ENCODE peak calls at places on chromosomes 2 and 18, in nine cellular contexts. G is DND-41, X is astrocyte of the spinal cord, P is Peyer's patch, Z is coronary artery, C is cardiac fibroblast, W is fibroblast of lung, J is HCT116, A is mesenchymal stem cell. Y is an unnamed sample.

GRCh38 chr18:70149616-70150301 is 55.7 kb downstream of the RTTN start:
- DNase-seq in G (no peak), X (no peak), P (no peak), Z (no peak), C (no peak), W (no peak), J (no peak), A (no peak), Y (no peak)

GRCh38 chr2:206082298-206082843 is 3.6 kb downstream of the INO80D start:
- DNase-seq in G (no peak), X (no peak), P (no peak), Z (no peak), C (no peak), W (no peak), J (no peak), A (no peak), Y (no peak)

GRCh38 chr2:3585239-3586109 is 9.4 kb upstream of the COLEC11 start:
- DNase-seq in G (no peak), X (peak; percentile 83), P (peak; percentile 56), Z (no peak), C (peak; percentile 70), W (peak; percentile 98), J (no peak), A (peak; percentile 95), Y (no peak)

GRCh38 chr2:170843656-170844055 is 27.0 kb downstream of the GAD1 start:
- DNase-seq in G (no peak), X (peak; percentile 55), P (no peak), Z (no peak), C (peak; percentile 56), W (peak; percentile 40), J (peak; percentile 13), A (peak; percentile 28), Y (no peak)

GRCh38 chr2:86790828-86791561 is at the start of gene CD8A:
- DNase-seq in G (no peak), X (no peak), P (no peak), Z (no peak), C (peak; percentile 53), W (peak; percentile 20), J (no peak), A (peak; percentile 28), Y (no peak)

GRCh38 chr18:76594966-76595365 is 99.9 kb upstream of the ZNF516 start:
- DNase-seq in G (no peak), X (no peak), P (no peak), Z (no peak), C (no peak), W (no peak), J (no peak), A (no peak), Y (no peak)

GRCh38 chr18:75208055-75208835 is 694 bp downstream of the PTGR3 start:
- DNase-seq in G (peak; percentile 63), X (peak; percentile 46), P (peak; percentile 73), Z (no peak), C (peak; percentile 66), W (peak; percentile 65), J (no peak), A (peak; percentile 59), Y (no peak)

GRCh38 chr18:59049726-59050660 is 89.7 kb upstream of the SEC11C start:
- DNase-seq in G (no peak), X (no peak), P (peak; percentile 21), Z (peak; percentile 52), C (no peak), W (no peak), J (no peak), A (no peak), Y (no peak)

GRCh38 chr2:203533696-203534471 is 1.2 kb downstream of the RAPH1 start:
- DNase-seq in G (peak; percentile 50), X (peak; percentile 77), P (no peak), Z (no peak), C (peak; percentile 56), W (peak; percentile 81), J (no peak), A (peak; percentile 78), Y (no peak)

GRCh38 chr2:147594038-147594437 is 250.8 kb upstream of the ACVR2A start:
- DNase-seq in G (no peak), X (no peak), P (peak; percentile 47), Z (no peak), C (no peak), W (no peak), J (no peak), A (no peak), Y (no peak)

GRCh38 chr18:39946623-39947061 is 2008.4 kb upstream of the PIK3C3 start:
- DNase-seq in G (no peak), X (peak; percentile 91), P (no peak), Z (no peak), C (peak; percentile 85), W (peak; percentile 82), J (peak; percentile 51), A (peak; percentile 90), Y (no peak)

GRCh38 chr2:47056875-47057731 is 98.0 kb downstream of the STPG4 start:
- DNase-seq in G (no peak), X (peak; percentile 62), P (peak; percentile 75), Z (no peak), C (no peak), W (peak; percentile 39), J (no peak), A (peak; percentile 45), Y (no peak)

GRCh38 chr2:120672526-120673204 is 63.0 kb upstream of the GLI2 start:
- DNase-seq in G (no peak), X (no peak), P (no peak), Z (no peak), C (no peak), W (no peak), J (no peak), A (no peak), Y (no peak)

GRCh38 chr2:68362749-68363148 is 2.3 kb upstream of the PLEK start:
- DNase-seq in G (no peak), X (no peak), P (no peak), Z (no peak), C (no peak), W (no peak), J (no peak), A (no peak), Y (no peak)

GRCh38 chr2:50840346-50841124 is 191.4 kb downstream of the NRXN1 start:
- DNase-seq in G (no peak), X (no peak), P (no peak), Z (no peak), C (no peak), W (no peak), J (no peak), A (no peak), Y (no peak)

GRCh38 chr18:5962362-5962761 is 67.0 kb upstream of the TMEM200C start:
- DNase-seq in G (no peak), X (no peak), P (no peak), Z (no peak), C (no peak), W (peak; percentile 4), J (no peak), A (no peak), Y (no peak)

DNA sequence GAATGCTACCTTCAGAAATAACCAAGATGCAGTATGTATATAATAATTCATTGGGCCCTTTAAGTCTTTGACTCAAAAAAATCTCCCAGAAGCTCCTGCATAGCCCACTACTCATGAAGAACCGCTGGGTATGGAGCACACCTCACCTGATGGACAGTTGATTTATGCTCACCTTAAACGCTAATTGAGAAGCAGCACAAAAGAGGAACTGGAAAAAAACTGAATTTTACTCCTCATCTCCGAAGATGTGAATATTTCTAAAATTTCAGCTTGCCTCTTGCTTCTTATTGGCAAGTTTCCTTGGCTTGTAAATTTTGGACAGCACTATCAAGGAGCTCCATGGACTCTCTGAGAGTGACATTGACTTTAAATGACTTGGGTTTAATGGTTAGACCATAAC is 5.5 kb downstream of the CYP1B1 start:
- DNase-seq in G (no peak), X (no peak), P (no peak), Z (no peak), C (no peak), W (no peak), J (no peak), A (no peak), Y (no peak)
- H3K4me3 ChIP-seq in G (no peak overlapping the region), X (peak overlapping the region; percentile 63), P (no peak overlapping the region), Z (no peak overlapping the region), C (no peak overlapping the region), W (no peak overlapping the region), J (no peak overlapping the region), A (no peak overlapping the region), Y (no peak overlapping the region)

GRCh38 chr2:189673661-189674373 is 653 bp upstream of the ANKAR start:
- DNase-seq in G (no peak), X (peak; percentile 22), P (no peak), Z (no peak), C (no peak), W (no peak), J (no peak), A (no peak), Y (no peak)
- H3K4me3 ChIP-seq in G (no peak overlapping the region), X (peak overlapping the region; percentile 74), P (peak overlapping the region; percentile 81), Z (peak overlapping the region; percentile 79), C (peak overlapping the region; percentile 60), W (peak overlapping the region; percentile 88), J (no peak overlapping the region), A (no peak overlapping the region), Y (peak overlapping the region; percentile 79)

GRCh38 chr2:239998006-239998405 is 27.1 kb downstream of the NDUFA10 start:
- DNase-seq in G (no peak), X (no peak), P (no peak), Z (no peak), C (no peak), W (no peak), J (no peak), A (no peak), Y (no peak)

GRCh38 chr2:240000671-240001070 is 24.5 kb downstream of the NDUFA10 start:
- DNase-seq in G (no peak), X (no peak), P (no peak), Z (no peak), C (no peak), W (no peak), J (no peak), A (no peak), Y (no peak)

GRCh38 chr2:240002983-240003382 is 22.2 kb downstream of the NDUFA10 start:
- DNase-seq in G (no peak), X (no peak), P (no peak), Z (no peak), C (no peak), W (no peak), J (no peak), A (no peak), Y (no peak)
- H3K4me3 ChIP-seq in G (no peak overlapping the region), X (no peak overlapping the region), P (no peak overlapping the region), Z (no peak overlapping the region), C (no peak overlapping the region), W (no peak overlapping the region), J (no peak overlapping the region), A (no peak overlapping the region), Y (no peak overlapping the region)

DNA sequence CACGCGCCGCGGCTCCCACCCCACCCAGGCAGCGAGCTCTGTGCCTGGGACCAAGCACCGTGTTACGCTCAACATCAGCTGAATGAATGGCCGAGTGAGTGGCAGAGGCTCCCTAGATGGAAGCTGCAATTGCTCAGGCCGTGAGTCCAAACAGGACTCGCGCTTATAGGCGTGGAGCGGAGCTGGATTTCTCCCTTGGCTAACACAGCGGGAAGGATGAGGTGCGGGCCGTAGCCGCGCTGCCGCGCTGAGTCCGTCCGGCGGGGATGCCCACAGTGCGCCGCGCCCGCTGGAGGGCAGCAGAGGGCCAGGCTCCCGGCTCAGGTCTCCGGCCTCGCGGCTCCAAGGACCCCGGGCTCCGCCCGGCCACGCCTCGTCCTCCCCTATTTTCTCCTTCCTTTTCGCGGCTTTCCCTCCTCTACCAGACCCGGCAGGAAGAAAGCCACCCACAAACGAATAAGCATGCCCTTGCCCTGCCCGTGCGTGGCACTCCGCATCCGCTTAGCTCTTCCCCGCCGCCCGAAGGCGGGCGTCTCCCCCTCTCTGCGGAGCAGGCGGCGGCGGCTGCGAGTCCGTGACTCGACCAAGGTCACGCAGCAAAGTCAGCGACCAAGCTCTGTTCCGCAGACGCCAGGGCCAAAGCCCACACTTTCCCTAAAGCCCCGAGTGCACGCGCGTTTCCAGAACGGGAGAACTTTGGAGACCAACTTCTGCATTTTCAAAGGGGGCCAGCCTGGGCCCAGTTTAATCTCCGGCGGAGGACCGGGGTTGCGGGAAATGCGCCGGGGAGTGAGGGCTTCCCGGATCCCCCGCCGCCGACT is 48.5 kb downstream of the KCNIP3 start:
- DNase-seq in G (no peak), X (peak; percentile 83), P (peak; percentile 87), Z (peak; percentile 87), C (peak; percentile 78), W (peak; percentile 84), J (peak; percentile 60), A (peak; percentile 65), Y (peak; percentile 43)
- H3K4me3 ChIP-seq in G (no peak overlapping the region), X (peak overlapping the region; percentile 48), P (peak overlapping the region; percentile 82), Z (peak overlapping the region; percentile 97), C (peak overlapping the region; percentile 57), W (peak overlapping the region; percentile 73), J (peak overlapping the region; percentile 48), A (peak overlapping the region; percentile 68), Y (peak overlapping the region; percentile 42)